ENCODE peak calls at places on chromosome 19, in five cellular contexts. One of them, this sample, is unnamed.

GRCh38 chr19:3186377-3186688 is 603 bp downstream of the NCLN start:
- DNase-seq in Daoy: no peak
- DNase-seq in stimulated activated effector memory CD8-positive, alpha-beta T cell treated with anti-CD3 and anti-CD28 coated beads, Interleukin-12 subunit alpha, Interleukin-12 subunit beta, amount 100 ng/mL, for 72 hours: no peak
- DNase-seq in lower lobe of right lung: no peak
- DNase-seq in GM23338: peak; percentile 47
- DNase-seq in this sample: no peak

GRCh38 chr19:35344511-35345031 is 3.1 kb upstream of the FFAR1 start:
- DNase-seq in Daoy: no peak
- DNase-seq in stimulated activated effector memory CD8-positive, alpha-beta T cell treated with anti-CD3 and anti-CD28 coated beads, Interleukin-12 subunit alpha, Interleukin-12 subunit beta, amount 100 ng/mL, for 72 hours: no peak
- DNase-seq in lower lobe of right lung: peak; percentile 20
- DNase-seq in GM23338: no peak
- DNase-seq in this sample: no peak

GRCh38 chr19:19528721-19529490 is at the start of gene YJEFN3:
- DNase-seq in Daoy: peak; percentile 77
- DNase-seq in stimulated activated effector memory CD8-positive, alpha-beta T cell treated with anti-CD3 and anti-CD28 coated beads, Interleukin-12 subunit alpha, Interleukin-12 subunit beta, amount 100 ng/mL, for 72 hours: no peak
- DNase-seq in lower lobe of right lung: no peak
- DNase-seq in GM23338: peak; percentile 86
- DNase-seq in this sample: peak; percentile 29

GRCh38 chr19:38290631-38291147 is 13.4 kb upstream of the C19orf33 start:
- DNase-seq in Daoy: peak; percentile 96
- DNase-seq in stimulated activated effector memory CD8-positive, alpha-beta T cell treated with anti-CD3 and anti-CD28 coated beads, Interleukin-12 subunit alpha, Interleukin-12 subunit beta, amount 100 ng/mL, for 72 hours: no peak
- DNase-seq in lower lobe of right lung: peak; percentile 79
- DNase-seq in GM23338: no peak
- DNase-seq in this sample: no peak

GRCh38 chr19:7539827-7540425 is 4.4 kb downstream of the PNPLA6 start:
- DNase-seq in Daoy: no peak
- DNase-seq in stimulated activated effector memory CD8-positive, alpha-beta T cell treated with anti-CD3 and anti-CD28 coated beads, Interleukin-12 subunit alpha, Interleukin-12 subunit beta, amount 100 ng/mL, for 72 hours: no peak
- DNase-seq in lower lobe of right lung: no peak
- DNase-seq in GM23338: no peak
- DNase-seq in this sample: no peak

GRCh38 chr19:46481947-46482346 is 10.6 kb upstream of the PNMA8A start:
- DNase-seq in Daoy: no peak
- DNase-seq in stimulated activated effector memory CD8-positive, alpha-beta T cell treated with anti-CD3 and anti-CD28 coated beads, Interleukin-12 subunit alpha, Interleukin-12 subunit beta, amount 100 ng/mL, for 72 hours: no peak
- DNase-seq in lower lobe of right lung: no peak
- DNase-seq in GM23338: no peak
- DNase-seq in this sample: no peak

GRCh38 chr19:41699231-41699967 is 9.0 kb upstream of the CEACAM5 start:
- DNase-seq in Daoy: peak; percentile 28
- DNase-seq in stimulated activated effector memory CD8-positive, alpha-beta T cell treated with anti-CD3 and anti-CD28 coated beads, Interleukin-12 subunit alpha, Interleukin-12 subunit beta, amount 100 ng/mL, for 72 hours: no peak
- DNase-seq in lower lobe of right lung: no peak
- DNase-seq in GM23338: no peak
- DNase-seq in this sample: no peak

GRCh38 chr19:58569943-58570670 is 3.0 kb downstream of the MZF1 start:
- DNase-seq in Daoy: no peak
- DNase-seq in stimulated activated effector memory CD8-positive, alpha-beta T cell treated with anti-CD3 and anti-CD28 coated beads, Interleukin-12 subunit alpha, Interleukin-12 subunit beta, amount 100 ng/mL, for 72 hours: no peak
- DNase-seq in lower lobe of right lung: no peak
- DNase-seq in GM23338: no peak
- DNase-seq in this sample: no peak

GRCh38 chr19:35633727-35634440 is 5.0 kb downstream of the RBM42 start:
- DNase-seq in Daoy: no peak
- DNase-seq in stimulated activated effector memory CD8-positive, alpha-beta T cell treated with anti-CD3 and anti-CD28 coated beads, Interleukin-12 subunit alpha, Interleukin-12 subunit beta, amount 100 ng/mL, for 72 hours: no peak
- DNase-seq in lower lobe of right lung: no peak
- DNase-seq in GM23338: no peak
- DNase-seq in this sample: no peak

GRCh38 chr19:54186934-54187381 is 2.4 kb downstream of the MBOAT7 start:
- DNase-seq in Daoy: no peak
- DNase-seq in stimulated activated effector memory CD8-positive, alpha-beta T cell treated with anti-CD3 and anti-CD28 coated beads, Interleukin-12 subunit alpha, Interleukin-12 subunit beta, amount 100 ng/mL, for 72 hours: no peak
- DNase-seq in lower lobe of right lung: peak; percentile 46
- DNase-seq in GM23338: no peak
- DNase-seq in this sample: no peak

GRCh38 chr19:29128203-29128602 is 84.7 kb downstream of the UQCRFS1 start:
- DNase-seq in Daoy: no peak
- DNase-seq in stimulated activated effector memory CD8-positive, alpha-beta T cell treated with anti-CD3 and anti-CD28 coated beads, Interleukin-12 subunit alpha, Interleukin-12 subunit beta, amount 100 ng/mL, for 72 hours: no peak
- DNase-seq in lower lobe of right lung: no peak
- DNase-seq in GM23338: no peak
- DNase-seq in this sample: no peak

GRCh38 chr19:55459950-55460657 is 1.3 kb downstream of the ISOC2 start:
- DNase-seq in Daoy: no peak
- DNase-seq in stimulated activated effector memory CD8-positive, alpha-beta T cell treated with anti-CD3 and anti-CD28 coated beads, Interleukin-12 subunit alpha, Interleukin-12 subunit beta, amount 100 ng/mL, for 72 hours: no peak
- DNase-seq in lower lobe of right lung: no peak
- DNase-seq in GM23338: no peak
- DNase-seq in this sample: no peak

GRCh38 chr19:31334101-31334848 is 15.0 kb downstream of the TSHZ3 start:
- DNase-seq in Daoy: peak; percentile 49
- DNase-seq in stimulated activated effector memory CD8-positive, alpha-beta T cell treated with anti-CD3 and anti-CD28 coated beads, Interleukin-12 subunit alpha, Interleukin-12 subunit beta, amount 100 ng/mL, for 72 hours: no peak
- DNase-seq in lower lobe of right lung: no peak
- DNase-seq in GM23338: peak; percentile 45
- DNase-seq in this sample: no peak

GRCh38 chr19:947707-948533 is 22.1 kb downstream of the ARID3A start:
- DNase-seq in Daoy: no peak
- DNase-seq in stimulated activated effector memory CD8-positive, alpha-beta T cell treated with anti-CD3 and anti-CD28 coated beads, Interleukin-12 subunit alpha, Interleukin-12 subunit beta, amount 100 ng/mL, for 72 hours: no peak
- DNase-seq in lower lobe of right lung: peak; percentile 84
- DNase-seq in GM23338: no peak
- DNase-seq in this sample: no peak

GRCh38 chr19:46849610-46850009 is 1.0 kb downstream of the AP2S1 start:
- DNase-seq in Daoy: peak; percentile 39
- DNase-seq in stimulated activated effector memory CD8-positive, alpha-beta T cell treated with anti-CD3 and anti-CD28 coated beads, Interleukin-12 subunit alpha, Interleukin-12 subunit beta, amount 100 ng/mL, for 72 hours: no peak
- DNase-seq in lower lobe of right lung: no peak
- DNase-seq in GM23338: peak; percentile 33
- DNase-seq in this sample: no peak

This sample was measured in NCI-H2029.